ENCODE peak calls at places on chromosomes 4 and X, in six cellular contexts. One of them, this sample, is unnamed.

GRCh38 chrX:26442340-26442739 is 226.4 kb downstream of the MAGEB5 start:
- DNase-seq in HL-60: no peak
- DNase-seq in AG04450: no peak
- DNase-seq in breast epithelium: no peak
- DNase-seq in left lung: no peak
- DNase-seq in heart right ventricle: no peak
- DNase-seq in this sample: no peak

GRCh38 chr4:143375326-143376073 is 38.8 kb downstream of the GAB1 start:
- DNase-seq in HL-60: no peak
- DNase-seq in AG04450: no peak
- DNase-seq in breast epithelium: no peak
- DNase-seq in left lung: no peak
- DNase-seq in heart right ventricle: no peak
- DNase-seq in this sample: peak; percentile 80

GRCh38 chr4:164058775-164059174 is 564.3 kb downstream of the TMA16 start:
- DNase-seq in HL-60: no peak
- DNase-seq in AG04450: no peak
- DNase-seq in breast epithelium: no peak
- DNase-seq in left lung: no peak
- DNase-seq in heart right ventricle: no peak
- DNase-seq in this sample: no peak

GRCh38 chr4:148540622-148541326 is 98.6 kb upstream of the NR3C2 start:
- DNase-seq in HL-60: no peak
- DNase-seq in AG04450: no peak
- DNase-seq in breast epithelium: no peak
- DNase-seq in left lung: no peak
- DNase-seq in heart right ventricle: peak; percentile 23
- DNase-seq in this sample: no peak

GRCh38 chr4:3451956-3452355 is 10.2 kb downstream of the HGFAC start:
- DNase-seq in HL-60: no peak
- DNase-seq in AG04450: peak; percentile 45
- DNase-seq in breast epithelium: no peak
- DNase-seq in left lung: no peak
- DNase-seq in heart right ventricle: no peak
- DNase-seq in this sample: no peak

GRCh38 chr4:17613761-17614415 is 553 bp upstream of the MED28 start:
- DNase-seq in HL-60: no peak
- DNase-seq in AG04450: peak; percentile 56
- DNase-seq in breast epithelium: no peak
- DNase-seq in left lung: no peak
- DNase-seq in heart right ventricle: no peak
- DNase-seq in this sample: no peak

GRCh38 chr4:26150948-26151347 is 169.9 kb upstream of the RBPJ start:
- DNase-seq in HL-60: no peak
- DNase-seq in AG04450: no peak
- DNase-seq in breast epithelium: no peak
- DNase-seq in left lung: no peak
- DNase-seq in heart right ventricle: no peak
- DNase-seq in this sample: no peak

GRCh38 chr4:163611784-163612445 is 117.4 kb downstream of the TMA16 start:
- DNase-seq in HL-60: no peak
- DNase-seq in AG04450: no peak
- DNase-seq in breast epithelium: no peak
- DNase-seq in left lung: no peak
- DNase-seq in heart right ventricle: no peak
- DNase-seq in this sample: no peak

GRCh38 chr4:138910201-138910913 is 105.2 kb upstream of the NOCT start:
- DNase-seq in HL-60: no peak
- DNase-seq in AG04450: peak; percentile 13
- DNase-seq in breast epithelium: no peak
- DNase-seq in left lung: no peak
- DNase-seq in heart right ventricle: no peak
- DNase-seq in this sample: no peak

GRCh38 chrX:34927866-34928265 is 14.7 kb upstream of the FAM47B start:
- DNase-seq in HL-60: no peak
- DNase-seq in AG04450: no peak
- DNase-seq in breast epithelium: no peak
- DNase-seq in left lung: no peak
- DNase-seq in heart right ventricle: no peak
- DNase-seq in this sample: no peak

GRCh38 chr4:114563536-114564315 is 34.9 kb upstream of the UGT8 start:
- DNase-seq in HL-60: no peak
- DNase-seq in AG04450: no peak
- DNase-seq in breast epithelium: no peak
- DNase-seq in left lung: peak; percentile 32
- DNase-seq in heart right ventricle: no peak
- DNase-seq in this sample: no peak
- H3K27me3 ChIP-seq in HL-60: no peaks in the 10 kb centered on the region
- H3K27me3 ChIP-seq in AG04450: no peaks in the 10 kb centered on the region
- H3K27me3 ChIP-seq in breast epithelium: no peaks in the 10 kb centered on the region
- H3K27me3 ChIP-seq in left lung: no peaks in the 10 kb centered on the region
- H3K27me3 ChIP-seq in heart right ventricle: no peaks in the 10 kb centered on the region
- H3K27me3 ChIP-seq in this sample: no peaks in the 10 kb centered on the region

GRCh38 chr4:86595426-86595805 is 1.3 kb downstream of the PTPN13 start:
- DNase-seq in HL-60: no peak
- DNase-seq in AG04450: no peak
- DNase-seq in breast epithelium: no peak
- DNase-seq in left lung: no peak
- DNase-seq in heart right ventricle: no peak
- DNase-seq in this sample: no peak

GRCh38 chr4:86600007-86600653 is 6.0 kb downstream of the PTPN13 start:
- DNase-seq in HL-60: no peak
- DNase-seq in AG04450: no peak
- DNase-seq in breast epithelium: no peak
- DNase-seq in left lung: no peak
- DNase-seq in heart right ventricle: no peak
- DNase-seq in this sample: no peak

GRCh38 chr4:86593726-86594558 is at the start of gene PTPN13:
- DNase-seq in HL-60: no peak
- DNase-seq in AG04450: peak; percentile 97
- DNase-seq in breast epithelium: peak; percentile 94
- DNase-seq in left lung: peak; percentile 98
- DNase-seq in heart right ventricle: peak; percentile 93
- DNase-seq in this sample: peak; percentile 70

GRCh38 chr4:86594559-86595425 is 677 bp downstream of the PTPN13 start:
- DNase-seq in HL-60: no peak
- DNase-seq in AG04450: peak; percentile 47
- DNase-seq in breast epithelium: peak; percentile 17
- DNase-seq in left lung: peak; percentile 37
- DNase-seq in heart right ventricle: peak; percentile 17
- DNase-seq in this sample: peak; percentile 52

DNA sequence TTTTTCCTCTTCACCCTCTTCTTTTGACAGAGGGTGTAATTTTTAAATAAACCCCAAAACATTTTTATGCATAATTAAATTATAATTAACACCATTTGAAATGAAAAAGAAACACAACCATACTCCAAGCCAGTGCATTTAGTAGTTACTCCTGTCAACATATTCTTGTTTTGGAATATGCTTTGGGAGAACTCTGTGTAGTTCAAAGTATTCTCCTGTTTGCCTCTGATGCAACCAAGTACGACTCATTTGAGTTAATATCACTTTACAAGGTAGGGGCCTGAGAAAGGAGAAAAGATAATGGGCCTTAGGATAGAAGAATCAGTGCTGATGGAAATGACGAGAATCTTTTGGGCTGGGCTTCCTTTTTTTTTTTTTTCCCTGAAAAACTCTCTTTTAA is 2.7 kb downstream of the PTPN13 start:
- DNase-seq in HL-60: no peak
- DNase-seq in AG04450: no peak
- DNase-seq in breast epithelium: no peak
- DNase-seq in left lung: no peak
- DNase-seq in heart right ventricle: no peak
- DNase-seq in this sample: no peak
- H3K27ac ChIP-seq in HL-60: no peak overlapping the region
- H3K27ac ChIP-seq in AG04450: no peak overlapping the region
- H3K27ac ChIP-seq in breast epithelium: no peak overlapping the region
- H3K27ac ChIP-seq in left lung: no peak overlapping the region
- H3K27ac ChIP-seq in heart right ventricle: no peak overlapping the region
- H3K27ac ChIP-seq in this sample: peak overlapping the region; percentile 92

DNA sequence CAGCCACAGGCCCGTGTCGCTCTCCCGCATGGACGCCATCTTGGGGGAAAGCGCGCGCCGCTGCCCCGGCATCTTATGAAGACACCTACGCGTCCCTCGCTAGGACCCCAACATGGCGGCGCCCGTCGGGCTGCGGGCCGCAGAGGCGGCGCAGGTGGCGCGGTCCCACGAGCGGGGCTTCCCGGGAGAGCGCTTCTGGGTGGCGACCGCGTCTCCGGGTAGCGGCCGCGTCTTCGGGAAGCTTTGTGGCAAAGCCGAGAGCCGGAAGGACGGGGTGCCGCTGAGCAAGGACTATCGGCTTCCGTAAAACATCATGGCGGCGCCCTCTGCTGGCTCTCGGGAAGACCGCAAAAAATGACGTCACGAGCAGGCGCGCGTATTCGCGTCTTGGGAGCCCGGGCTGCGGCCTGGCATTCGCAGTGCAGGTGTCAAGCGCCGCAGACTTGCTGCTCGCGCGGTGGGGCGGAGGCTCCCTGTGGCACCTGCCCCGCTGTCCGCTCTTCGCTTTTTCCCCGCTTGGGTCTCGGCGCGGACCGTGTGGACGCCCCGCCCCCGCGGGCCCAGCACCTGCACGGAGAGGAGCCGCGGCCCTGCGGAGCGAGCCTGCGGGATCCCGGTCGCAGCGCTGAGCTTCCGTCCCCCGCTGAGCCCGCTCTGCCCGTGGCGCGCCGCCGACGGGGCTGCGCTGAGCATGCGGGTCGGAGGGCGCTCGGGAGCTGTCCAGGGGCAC is at the start of gene NELFA:
- DNase-seq in HL-60: peak; percentile 87
- DNase-seq in AG04450: peak; percentile 76
- DNase-seq in breast epithelium: peak; percentile 93
- DNase-seq in left lung: peak; percentile 96
- DNase-seq in heart right ventricle: peak; percentile 94
- DNase-seq in this sample: peak; percentile 95
- TF ChIP-seq CTCF in HL-60: no peak
- TF ChIP-seq CTCF in AG04450: peak; percentile 31
- TF ChIP-seq CTCF in breast epithelium: peak; percentile 53
- TF ChIP-seq CTCF in left lung: peak; percentile 40
- TF ChIP-seq CTCF in heart right ventricle: no peak
- TF ChIP-seq CTCF in this sample: peak; percentile 53

GRCh38 chrX:130300010-130300282 is 31.2 kb upstream of the ZNF280C start:
- DNase-seq in HL-60: no peak
- DNase-seq in AG04450: no peak
- DNase-seq in breast epithelium: no peak
- DNase-seq in left lung: no peak
- DNase-seq in heart right ventricle: no peak
- DNase-seq in this sample: no peak

GRCh38 chrX:130301405-130301804 is 32.7 kb upstream of the ZNF280C start:
- DNase-seq in HL-60: no peak
- DNase-seq in AG04450: no peak
- DNase-seq in breast epithelium: no peak
- DNase-seq in left lung: no peak
- DNase-seq in heart right ventricle: no peak
- DNase-seq in this sample: no peak

GRCh38 chrX:130299279-130300009 is 30.7 kb upstream of the ZNF280C start:
- DNase-seq in HL-60: no peak
- DNase-seq in AG04450: no peak
- DNase-seq in breast epithelium: no peak
- DNase-seq in left lung: no peak
- DNase-seq in heart right ventricle: no peak
- DNase-seq in this sample: no peak

GRCh38 chrX:130296743-130297142 is 28.0 kb upstream of the ZNF280C start:
- DNase-seq in HL-60: no peak
- DNase-seq in AG04450: no peak
- DNase-seq in breast epithelium: no peak
- DNase-seq in left lung: no peak
- DNase-seq in heart right ventricle: no peak
- DNase-seq in this sample: no peak

GRCh38 chrX:130295519-130296314 is 27.0 kb upstream of the ZNF280C start:
- DNase-seq in HL-60: no peak
- DNase-seq in AG04450: no peak
- DNase-seq in breast epithelium: no peak
- DNase-seq in left lung: no peak
- DNase-seq in heart right ventricle: no peak
- DNase-seq in this sample: no peak
- H3K27me3 ChIP-seq in HL-60: peaks cover 2% of the 10 kb centered on the region
- H3K27me3 ChIP-seq in AG04450: no peaks in the 10 kb centered on the region
- H3K27me3 ChIP-seq in breast epithelium: peaks cover 30% of the 10 kb centered on the region
- H3K27me3 ChIP-seq in left lung: no peaks in the 10 kb centered on the region
- H3K27me3 ChIP-seq in heart right ventricle: no peaks in the 10 kb centered on the region
- H3K27me3 ChIP-seq in this sample: peaks cover 5% of the 10 kb centered on the region

GRCh38 chr4:151434183-151434860 is 25.3 kb downstream of the FHIP1A start:
- DNase-seq in HL-60: no peak
- DNase-seq in AG04450: no peak
- DNase-seq in breast epithelium: no peak
- DNase-seq in left lung: no peak
- DNase-seq in heart right ventricle: no peak
- DNase-seq in this sample: no peak
- H3K27ac ChIP-seq in HL-60: no peak overlapping the region
- H3K27ac ChIP-seq in AG04450: no peak overlapping the region
- H3K27ac ChIP-seq in breast epithelium: no peak overlapping the region
- H3K27ac ChIP-seq in left lung: no peak overlapping the region
- H3K27ac ChIP-seq in heart right ventricle: no peak overlapping the region
- H3K27ac ChIP-seq in this sample: no peak overlapping the region